ENCODE peak calls at places on chromosome 20, in eight cellular contexts. H is effector memory CD8-positive, alpha-beta T cell; X is kidney tubule cell; O is mesendoderm; F is astrocyte of the spinal cord; Z is T-cell; G is AG08395; D is mesenteric fat pad. B is an unnamed sample.

GRCh38 chr20:56689852-56690485 is 60.9 kb downstream of the TFAP2C start:
- DNase-seq in H (no peak), X (no peak), O (no peak), F (no peak), Z (no peak), G (peak; percentile 76), D (no peak), B (peak; percentile 39)

GRCh38 chr20:17651761-17652388 is 30.2 kb downstream of the RRBP1 start:
- DNase-seq in H (no peak), X (peak; percentile 11), O (no peak), F (no peak), Z (no peak), G (peak; percentile 24), D (peak; percentile 65), B (no peak)

GRCh38 chr20:53149184-53149651 is 177.1 kb downstream of the TSHZ2 start:
- DNase-seq in H (no peak), X (peak; percentile 31), O (no peak), F (no peak), Z (no peak), G (no peak), D (no peak), B (no peak)

GRCh38 chr20:40978761-40979160 is 49.9 kb upstream of the TOP1 start:
- DNase-seq in H (no peak), X (no peak), O (no peak), F (no peak), Z (no peak), G (no peak), D (no peak), B (no peak)

GRCh38 chr20:62802026-62802712 is 2.5 kb upstream of the OGFR start:
- DNase-seq in H (no peak), X (no peak), O (no peak), F (no peak), Z (no peak), G (no peak), D (no peak), B (no peak)

GRCh38 chr20:10720550-10720949 is 46.8 kb upstream of the JAG1 start:
- DNase-seq in H (no peak), X (no peak), O (no peak), F (no peak), Z (no peak), G (no peak), D (no peak), B (no peak)

GRCh38 chr20:40251284-40251932 is 437.6 kb downstream of the MAFB start:
- DNase-seq in H (no peak), X (peak; percentile 50), O (peak; percentile 76), F (no peak), Z (no peak), G (peak; percentile 58), D (no peak), B (peak; percentile 13)

GRCh38 chr20:25066386-25066785 is 8.4 kb upstream of the ACSS1 start:
- DNase-seq in H (no peak), X (peak; percentile 38), O (no peak), F (no peak), Z (no peak), G (no peak), D (no peak), B (no peak)

GRCh38 chr20:23237166-23237565 is 113.4 kb upstream of the NXT1 start:
- DNase-seq in H (no peak), X (no peak), O (no peak), F (no peak), Z (no peak), G (no peak), D (no peak), B (no peak)

GRCh38 chr20:25273046-25273445 is 25.2 kb downstream of the PYGB start:
- DNase-seq in H (no peak), X (no peak), O (no peak), F (no peak), Z (no peak), G (no peak), D (peak; percentile 82), B (no peak)

GRCh38 chr20:37649635-37650244 is 44.1 kb upstream of the CTNNBL1 start:
- DNase-seq in H (no peak), X (no peak), O (no peak), F (no peak), Z (no peak), G (no peak), D (no peak), B (no peak)

GRCh38 chr20:20237093-20237959 is 130.6 kb upstream of the INSM1 start:
- DNase-seq in H (peak; percentile 35), X (peak; percentile 50), O (peak; percentile 62), F (no peak), Z (no peak), G (peak; percentile 77), D (no peak), B (peak; percentile 4)

GRCh38 chr20:11118802-11119380 is 445.1 kb upstream of the JAG1 start:
- DNase-seq in H (no peak), X (peak; percentile 54), O (no peak), F (no peak), Z (no peak), G (no peak), D (no peak), B (no peak)

B was measured in MG63.